ENCODE peak calls at places on chromosomes 12 and 14, in five cellular contexts. A is H1, D is mesendoderm, G is IMR-90, W is trophoblast cell. X is an unnamed sample.

GRCh38 chr14:72740966-72741835 is 152.7 kb downstream of the DPF3 start:
- DNase-seq in G (no peak), A (peak), W (no peak), D (no peak), X (no peak)

GRCh38 chr14:101008631-101009336 is 105.3 kb upstream of the RTL1 start:
- DNase-seq in D (no peak), G (peak), W (no peak), A (no peak), X (no peak)

GRCh38 chr12:101891462-101891971 is 14.1 kb downstream of the DRAM1 start:
- DNase-seq in D (no peak), A (no peak), W (peak), G (peak), X (no peak)

GRCh38 chr14:61428261-61428660 is 106.9 kb downstream of the PRKCH start:
- DNase-seq in W (no peak), G (no peak), A (no peak), D (no peak), X (no peak)

GRCh38 chr12:73798523-73798922 is 739.1 kb upstream of the ATXN7L3B start:
- DNase-seq in D (no peak), G (no peak), A (no peak), W (no peak), X (no peak)

GRCh38 chr12:77553976-77554619 is 276.6 kb upstream of the NAV3 start:
- DNase-seq in G (no peak), A (no peak), W (no peak), D (no peak), X (no peak)

GRCh38 chr12:52865090-52865944 is 16.5 kb upstream of the KRT78 start:
- DNase-seq in W (peak), A (peak), G (peak), D (peak), X (peak)

GRCh38 chr12:27005495-27005894 is 8.7 kb downstream of the TM7SF3 start:
- DNase-seq in D (no peak), G (no peak), W (peak), A (no peak), X (no peak)

GRCh38 chr14:37090026-37090425 is 82.4 kb downstream of the SLC25A21 start:
- DNase-seq in W (no peak), G (no peak), A (no peak), D (no peak), X (no peak)

GRCh38 chr12:109130755-109131521 is 14.6 kb downstream of the ACACB start:
- DNase-seq in A (no peak), G (no peak), D (no peak), W (no peak), X (no peak)

GRCh38 chr12:84986586-84986985 is 49.5 kb downstream of the TSPAN19 start:
- DNase-seq in G (peak), A (no peak), W (no peak), D (no peak), X (no peak)

GRCh38 chr14:100755649-100756048 is 29.0 kb downstream of the DLK1 start:
- DNase-seq in G (peak), D (no peak), W (no peak), A (no peak), X (no peak)

GRCh38 chr12:123149828-123150272 is 1.0 kb downstream of the PITPNM2 start:
- DNase-seq in G (no peak), A (no peak), W (no peak), D (no peak), X (no peak)

GRCh38 chr12:123152823-123153222 is 1.9 kb upstream of the PITPNM2 start:
- DNase-seq in G (no peak), A (no peak), D (no peak), W (no peak), X (no peak)

GRCh38 chr12:123150273-123150803 is 552 bp downstream of the PITPNM2 start:
- DNase-seq in G (no peak), A (no peak), D (no peak), W (peak), X (no peak)

GRCh38 chr12:123151679-123152454 is 977 bp upstream of the PITPNM2 start:
- DNase-seq in W (no peak), D (peak), G (no peak), A (no peak), X (no peak)

GRCh38 chr12:123150804-123151678 is at the start of gene PITPNM2:
- DNase-seq in D (peak), A (no peak), W (peak), G (peak), X (peak)
- H3K18ac ChIP-seq in D (peak), A (peak), W (peak), G (peak), X (peak)

GRCh38 chr12:48787791-48788521 is 933 bp downstream of the ADCY6 start:
- DNase-seq in A (peak), G (no peak), W (no peak), D (no peak), X (no peak)

GRCh38 chr12:48789858-48790326 is 1.0 kb upstream of the ADCY6 start:
- DNase-seq in A (peak), D (no peak), W (no peak), G (no peak), X (no peak)

GRCh38 chr12:48786591-48787544 is 2.0 kb downstream of the ADCY6 start:
- DNase-seq in W (no peak), G (no peak), A (no peak), D (no peak), X (no peak)

GRCh38 chr12:48788852-48789775 is at the start of gene ADCY6:
- DNase-seq in D (peak), G (peak), A (peak), W (peak), X (peak)

GRCh38 chr12:48788522-48788851 is 402 bp downstream of the ADCY6 start:
- DNase-seq in W (no peak), G (no peak), A (peak), D (no peak), X (no peak)
- H4K8ac ChIP-seq in W (peak), G (peak), A (peak), D (no peak), X (no peak)

DNA sequence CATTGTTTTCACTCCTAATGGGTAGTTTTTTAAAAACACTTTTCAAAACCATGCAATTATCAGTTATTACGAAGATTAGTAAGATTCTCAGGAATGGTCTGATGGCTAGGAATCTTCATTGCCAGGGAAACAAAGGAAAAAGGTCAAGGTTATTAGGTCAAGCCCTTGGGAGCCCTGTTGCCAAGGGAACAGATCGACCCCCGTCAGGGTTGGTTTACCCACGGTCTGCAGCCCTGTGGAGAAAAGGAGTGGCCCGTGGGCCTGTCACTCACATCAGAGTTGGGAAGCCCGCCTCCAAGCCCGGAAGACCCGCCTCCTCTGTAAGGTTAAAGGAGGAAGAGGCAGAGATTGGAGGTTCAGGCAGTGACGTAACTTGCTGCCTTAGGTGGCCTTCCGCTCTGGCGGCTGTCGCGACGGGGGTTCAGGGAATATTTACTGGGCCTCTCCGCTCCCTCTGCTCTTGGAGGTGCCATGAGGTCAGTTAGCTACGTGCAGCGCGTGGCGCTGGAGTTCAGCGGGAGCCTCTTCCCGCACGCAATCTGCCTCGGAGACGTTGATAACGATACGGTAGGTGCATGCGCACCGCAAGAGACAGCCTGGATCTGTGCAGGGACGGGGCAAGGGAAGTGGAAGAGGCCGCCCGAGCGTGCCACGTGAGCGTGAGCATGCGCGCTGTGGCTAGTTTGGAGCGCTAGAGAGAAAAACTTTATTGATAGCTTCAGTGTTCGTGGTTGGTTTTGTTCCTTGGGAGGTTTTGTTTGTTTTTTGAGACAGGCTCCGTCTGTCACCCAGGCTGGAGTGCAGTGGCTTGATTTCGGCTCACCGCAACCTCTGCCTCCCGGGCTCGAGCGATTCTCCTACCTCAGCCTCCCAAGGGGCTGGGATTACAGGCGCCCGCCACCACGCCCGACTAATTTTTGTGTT is at the start of gene ITFG2:
- DNase-seq in A (peak), W (peak), D (peak), G (peak), X (peak)
- H3K18ac ChIP-seq in A (peak), W (peak), D (no peak), G (peak), X (peak)

GRCh38 chr12:132595183-132595582 is 15.2 kb downstream of the LRCOL1 start:
- DNase-seq in W (no peak), A (no peak), G (no peak), D (no peak), X (no peak)

GRCh38 chr12:132592261-132592970 is 18.0 kb downstream of the LRCOL1 start:
- DNase-seq in W (no peak), G (no peak), D (no peak), A (no peak), X (no peak)

GRCh38 chr12:132593071-132593470 is 17.3 kb downstream of the LRCOL1 start:
- DNase-seq in A (no peak), G (no peak), W (no peak), D (no peak), X (no peak)

GRCh38 chr12:132593938-132594358 is 16.4 kb downstream of the LRCOL1 start:
- DNase-seq in A (peak), D (peak), G (peak), W (peak), X (peak)

GRCh38 chr12:132593521-132593920 is 16.9 kb downstream of the LRCOL1 start:
- DNase-seq in D (no peak), A (no peak), W (peak), G (no peak), X (no peak)
- H4K8ac ChIP-seq in D (no peak), A (no peak), W (no peak), G (peak), X (no peak)

DNA sequence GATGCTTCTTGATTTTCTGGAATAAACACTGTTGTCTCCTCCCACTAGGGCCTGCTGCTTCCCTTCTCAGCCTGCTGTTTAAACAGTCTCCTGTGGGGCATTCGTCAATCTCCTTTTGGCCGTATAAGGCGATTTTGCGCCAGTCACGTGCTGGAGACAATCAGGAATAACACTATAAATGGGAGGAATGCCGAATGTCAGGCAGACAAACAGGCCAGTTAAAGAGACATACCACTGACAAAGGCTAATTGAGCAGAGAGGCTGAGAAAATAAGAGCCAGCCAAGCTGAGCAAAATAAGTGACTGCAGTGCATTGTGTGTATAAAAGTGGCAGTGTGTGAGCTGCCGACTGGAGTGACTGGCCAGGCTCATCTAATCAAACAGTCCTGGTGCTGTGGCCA is 23.3 kb downstream of the DMAC2L start:
- DNase-seq in W (peak), D (peak), A (no peak), G (peak), X (peak)
- H3K18ac ChIP-seq in W (no peak), D (no peak), A (no peak), G (peak), X (no peak)

DNA sequence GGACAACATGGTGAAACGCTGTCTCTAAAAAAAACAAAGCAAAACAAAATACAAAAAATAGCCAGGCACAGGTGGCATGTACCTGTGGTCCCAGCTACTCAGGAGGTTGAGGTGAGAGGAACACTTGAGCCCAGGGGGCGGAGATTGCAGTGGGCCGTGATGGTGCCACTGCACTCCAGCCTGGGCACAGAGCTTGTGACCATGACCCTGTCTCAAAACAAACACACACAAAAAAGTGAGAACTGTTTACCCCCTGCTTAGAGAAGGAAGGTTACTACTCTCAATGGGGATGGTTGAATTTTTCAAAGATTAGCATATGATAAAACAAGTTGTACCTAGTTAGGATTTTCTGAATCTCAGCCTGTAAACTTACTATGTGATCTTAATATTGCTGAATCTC is 68.0 kb downstream of the ZFP36L1 start:
- DNase-seq in D (no peak), W (no peak), G (no peak), A (no peak), X (no peak)
- H4K8ac ChIP-seq in D (no peak), W (no peak), G (no peak), A (no peak), X (no peak)